ENCODE peak calls at places on chromosomes 12 and 14, in four cellular contexts. R, A, O and Y are unnamed samples.

GRCh38 chr12:101863971-101864370 is 13.4 kb upstream of the DRAM1 start:
- DNase-seq in R (no peak), A (no peak), O (no peak), Y (no peak)

GRCh38 chr12:55820679-55821078 is 2.8 kb downstream of the ORMDL2 start:
- DNase-seq in R (no peak), A (no peak), O (no peak), Y (no peak)

GRCh38 chr14:54567634-54568561 is 970 bp downstream of the SAMD4A start:
- DNase-seq in R (peak), A (peak), O (peak), Y (peak)

GRCh38 chr12:121673013-121673441 is 3.6 kb upstream of the MORN3 start:
- DNase-seq in R (no peak), A (no peak), O (peak), Y (peak)

GRCh38 chr12:45212064-45212463 is 3.8 kb upstream of the ANO6 start:
- DNase-seq in R (no peak), A (no peak), O (no peak), Y (no peak)

GRCh38 chr14:23622990-23623389 is 13.2 kb upstream of the DHRS2 start:
- DNase-seq in R (no peak), A (no peak), O (no peak), Y (no peak)

GRCh38 chr12:91778938-91779400 is 366.7 kb downstream of the BTG1 start:
- DNase-seq in R (no peak), A (no peak), O (peak), Y (peak)

GRCh38 chr12:88181881-88182280 is 39.8 kb downstream of the TMTC3 start:
- DNase-seq in R (no peak), A (no peak), O (no peak), Y (no peak)

GRCh38 chr12:62986844-62987243 is 51.9 kb upstream of the PPM1H start:
- DNase-seq in R (no peak), A (no peak), O (no peak), Y (no peak)

GRCh38 chr14:81176224-81176623 is 44.5 kb downstream of the GTF2A1 start:
- DNase-seq in R (peak), A (no peak), O (no peak), Y (no peak)

GRCh38 chr14:57617510-57617909 is 123.9 kb upstream of the CCDC198 start:
- DNase-seq in R (no peak), A (no peak), O (no peak), Y (no peak)

GRCh38 chr12:128976120-128976519 is 122.8 kb downstream of the GLT1D1 start:
- DNase-seq in R (no peak), A (no peak), O (peak), Y (no peak)

GRCh38 chr14:49303952-49304516 is 282.1 kb downstream of the RPS29 start:
- DNase-seq in R (no peak), A (no peak), O (peak), Y (no peak)

GRCh38 chr14:96829791-96830190 is 32.6 kb downstream of the VRK1 start:
- DNase-seq in R (no peak), A (no peak), O (no peak), Y (no peak)

GRCh38 chr12:41151789-41152188 is 36.3 kb upstream of the PDZRN4 start:
- DNase-seq in R (no peak), A (no peak), O (no peak), Y (no peak)

GRCh38 chr12:93453633-93454032 is 11.9 kb upstream of the UBE2N start:
- DNase-seq in R (no peak), A (no peak), O (no peak), Y (no peak)

GRCh38 chr12:27331299-27331926 is 1.2 kb upstream of the BMAL2 start:
- DNase-seq in R (no peak), A (no peak), O (no peak), Y (peak)

GRCh38 chr14:52873096-52873495 is 77.8 kb downstream of the FERMT2 start:
- DNase-seq in R (no peak), A (no peak), O (no peak), Y (no peak)

GRCh38 chr12:120181991-120182631 is 12.4 kb downstream of the GCN1 start:
- DNase-seq in R (no peak), A (no peak), O (no peak), Y (no peak)

GRCh38 chr12:96310067-96310466 is 90.2 kb downstream of the CDK17 start:
- DNase-seq in R (no peak), A (no peak), O (no peak), Y (no peak)

GRCh38 chr14:56795284-56795622 is 15.0 kb downstream of the OTX2 start:
- DNase-seq in R (no peak), A (no peak), O (no peak), Y (peak)

GRCh38 chr14:50821471-50822464 is 9.2 kb downstream of the NIN start:
- DNase-seq in R (no peak), A (no peak), O (peak), Y (no peak)

GRCh38 chr12:80701388-80701787 is 6.0 kb upstream of the MYF6 start:
- DNase-seq in R (no peak), A (no peak), O (no peak), Y (no peak)

GRCh38 chr12:52199294-52199920 is 7.6 kb upstream of the KRT80 start:
- DNase-seq in R (no peak), A (no peak), O (no peak), Y (no peak)

GRCh38 chr14:99389171-99389826 is 91.4 kb downstream of the SETD3 start:
- DNase-seq in R (no peak), A (no peak), O (peak), Y (peak)

GRCh38 chr12:13116971-13117370 is 13.5 kb upstream of the GSG1 start:
- DNase-seq in R (no peak), A (no peak), O (no peak), Y (no peak)

GRCh38 chr12:108854055-108854452 is 3.3 kb downstream of the SSH1 start:
- DNase-seq in R (no peak), A (peak), O (no peak), Y (no peak)

GRCh38 chr14:23559010-23559920 is 3.2 kb downstream of the THTPA start:
- DNase-seq in R (no peak), A (no peak), O (peak), Y (peak)

GRCh38 chr12:2294651-2295475 is 242.1 kb downstream of the CACNA1C start:
- DNase-seq in R (peak), A (peak), O (no peak), Y (no peak)

GRCh38 chr12:112294793-112295192 is 87.4 kb downstream of the HECTD4 start:
- DNase-seq in R (no peak), A (no peak), O (no peak), Y (no peak)

GRCh38 chr12:128639089-128639488 is 184.7 kb downstream of the SLC15A4 start:
- DNase-seq in R (no peak), A (no peak), O (no peak), Y (no peak)

GRCh38 chr12:110253176-110253575 is 27.9 kb upstream of the ATP2A2 start:
- DNase-seq in R (peak), A (no peak), O (no peak), Y (no peak)

GRCh38 chr12:26831959-26832816 is 806 bp downstream of the ITPR2 start:
- DNase-seq in R (peak), A (peak), O (peak), Y (peak)

GRCh38 chr12:67515679-67516363 is 132.7 kb upstream of the DYRK2 start:
- DNase-seq in R (no peak), A (no peak), O (peak), Y (no peak)

GRCh38 chr14:20681348-20682126 is 2.8 kb upstream of the RNASE4 start:
- DNase-seq in R (peak), A (peak), O (peak), Y (peak)
- TF ChIP-seq CTCF in R (no peak), A (no peak), O (no peak), Y (no peak)

DNA sequence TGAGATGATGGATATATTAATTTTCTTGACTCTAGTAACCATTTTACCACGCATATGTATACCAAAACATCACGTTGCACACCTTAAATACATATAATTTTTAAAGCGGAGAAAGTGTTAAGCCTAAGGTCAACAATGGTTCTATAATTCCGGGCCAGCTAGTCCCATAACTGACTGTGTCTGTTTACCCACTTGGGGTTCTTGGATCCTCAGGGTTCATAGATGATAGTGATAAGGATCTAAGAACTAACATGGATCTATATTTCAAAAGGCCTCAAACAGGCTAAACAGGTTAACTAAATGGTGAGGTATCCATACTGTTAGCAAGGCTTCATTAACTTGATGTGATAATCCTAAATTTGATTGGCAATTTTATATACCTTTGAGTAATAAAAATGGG is 9.8 kb downstream of the SLC38A1 start:
- DNase-seq in R (no peak), A (no peak), O (no peak), Y (no peak)
- TF ChIP-seq CTCF in R (no peak), A (no peak), O (no peak), Y (no peak)

DNA sequence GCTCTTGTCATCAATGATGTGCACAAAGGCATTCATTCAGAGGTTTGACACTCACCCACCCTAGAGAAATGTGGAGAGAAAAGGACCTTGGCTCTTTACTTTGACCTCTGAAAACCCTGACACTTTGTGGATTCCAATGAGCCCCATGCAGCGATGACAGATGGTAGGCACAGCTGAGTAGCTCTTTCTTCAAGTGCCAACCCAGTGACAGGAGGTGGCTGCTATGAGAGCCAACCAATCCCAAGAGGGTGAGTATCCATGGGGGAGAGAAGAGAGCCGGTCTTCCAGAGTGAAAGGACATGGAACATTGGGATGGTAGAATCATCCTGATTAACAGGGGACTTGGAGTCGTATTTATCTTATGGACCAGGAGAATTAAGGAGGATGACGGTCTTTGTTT is 17.8 kb downstream of the SLC8A3 start:
- DNase-seq in R (no peak), A (no peak), O (no peak), Y (no peak)
- TF ChIP-seq CTCF in R (no peak), A (no peak), O (no peak), Y (no peak)

GRCh38 chr14:21924479-21924878 is 250.9 kb upstream of the OR4E1 start:
- DNase-seq in R (no peak), A (no peak), O (no peak), Y (no peak)
- TF ChIP-seq CTCF in R (no peak), A (no peak), O (no peak), Y (no peak)

DNA sequence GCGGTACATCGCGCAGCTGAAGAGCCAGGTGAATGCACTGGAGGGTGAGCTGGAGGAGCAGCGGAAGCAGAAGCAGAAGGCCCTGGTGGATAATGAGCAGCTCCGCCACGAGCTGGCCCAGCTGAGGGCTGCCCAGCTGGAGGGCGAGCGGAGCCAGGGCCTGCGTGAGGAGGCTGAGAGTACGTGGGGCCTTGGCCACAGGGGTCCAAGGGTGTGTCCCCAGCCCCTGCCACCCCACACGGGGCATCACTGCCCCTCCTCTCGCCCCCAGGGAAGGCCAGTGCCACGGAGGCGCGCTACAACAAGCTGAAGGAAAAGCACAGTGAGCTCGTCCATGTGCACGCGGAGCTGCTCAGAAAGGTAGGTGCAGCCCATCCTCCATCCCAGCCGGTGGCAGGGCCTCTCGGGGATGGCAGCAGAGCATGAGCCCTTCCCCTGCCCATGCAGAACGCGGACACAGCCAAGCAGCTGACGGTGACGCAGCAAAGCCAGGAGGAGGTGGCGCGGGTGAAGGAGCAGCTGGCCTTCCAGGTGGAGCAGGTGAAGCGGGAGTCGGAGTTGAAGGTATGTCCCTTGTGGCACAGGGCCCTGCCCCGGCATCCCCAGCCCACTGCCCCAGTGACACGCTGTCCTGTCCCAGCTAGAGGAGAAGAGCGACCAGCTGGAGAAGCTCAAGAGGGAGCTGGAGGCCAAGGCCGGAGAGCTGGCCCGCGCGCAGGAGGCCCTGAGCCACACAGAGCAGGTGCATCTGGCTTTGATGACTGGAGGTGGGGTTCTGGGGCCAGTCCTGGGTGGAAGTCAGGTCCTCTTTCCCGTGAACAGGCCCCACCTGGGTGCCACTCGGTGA is 21.0 kb downstream of the HIP1R start:
- DNase-seq in R (no peak), A (no peak), O (no peak), Y (no peak)
- TF ChIP-seq CTCF in R (no peak), A (no peak), O (no peak), Y (no peak)

GRCh38 chr14:43647302-43647701 is 859.8 kb downstream of the FSCB start:
- DNase-seq in R (no peak), A (no peak), O (no peak), Y (no peak)
- TF ChIP-seq CTCF in R (no peak), A (no peak), O (no peak), Y (peak)

DNA sequence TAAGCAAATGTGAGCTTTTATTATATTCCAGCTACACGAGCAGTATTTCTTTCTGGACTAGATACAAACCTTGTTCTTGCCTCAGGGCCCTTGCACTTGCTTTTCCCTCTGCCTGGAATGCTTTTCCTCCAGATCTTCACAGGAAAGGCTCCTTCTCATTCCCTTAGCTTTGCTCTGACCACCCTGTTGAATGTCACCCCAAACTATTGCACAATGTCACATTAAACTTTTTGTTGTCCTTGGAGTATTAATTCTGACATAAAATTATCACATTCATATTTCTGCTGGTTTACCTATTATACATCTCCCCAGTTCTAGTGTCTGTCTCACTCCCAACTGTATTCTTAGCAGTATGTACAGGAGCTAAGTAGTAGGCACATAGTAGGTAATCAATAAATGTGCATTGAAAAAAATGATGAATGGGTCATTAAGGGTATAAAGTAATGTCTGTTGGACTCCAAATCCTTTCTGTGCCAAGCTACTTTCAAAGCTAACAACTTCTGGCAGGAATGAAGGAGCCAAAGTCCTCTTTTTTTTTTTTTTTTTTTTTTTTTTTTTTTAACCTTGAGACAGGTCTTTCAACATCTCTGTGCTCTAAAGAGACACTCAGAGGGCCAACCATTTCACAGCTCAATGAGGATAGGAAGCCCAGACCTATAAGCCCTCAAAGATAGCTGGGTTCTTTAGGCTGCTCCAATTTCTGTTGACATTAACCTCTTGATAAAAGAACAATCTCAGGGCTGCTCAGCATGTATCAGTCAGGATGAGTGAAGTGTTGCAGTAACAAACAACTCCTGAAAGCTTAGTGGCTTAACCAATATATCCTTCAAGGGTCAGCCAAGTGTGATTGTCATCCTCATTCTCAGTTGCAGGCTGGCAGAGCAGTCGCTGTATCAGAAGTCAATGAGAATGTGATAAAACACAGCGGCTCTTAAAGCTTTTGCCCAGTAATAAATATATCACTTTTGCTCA is 424.4 kb upstream of the TBX3 start:
- DNase-seq in R (no peak), A (no peak), O (no peak), Y (no peak)
- TF ChIP-seq CTCF in R (no peak), A (no peak), O (no peak), Y (no peak)

GRCh38 chr14:31937730-31938346 is 139.3 kb upstream of the ARHGAP5 start:
- DNase-seq in R (no peak), A (no peak), O (peak), Y (peak)

GRCh38 chr14:31933716-31934115 is 143.4 kb upstream of the ARHGAP5 start:
- DNase-seq in R (no peak), A (no peak), O (no peak), Y (no peak)

GRCh38 chr14:31934767-31935266 is 142.3 kb upstream of the ARHGAP5 start:
- DNase-seq in R (no peak), A (no peak), O (peak), Y (no peak)

GRCh38 chr14:31936100-31936499 is 141.0 kb upstream of the ARHGAP5 start:
- DNase-seq in R (no peak), A (no peak), O (peak), Y (no peak)

GRCh38 chr14:31935406-31935805 is 141.7 kb upstream of the ARHGAP5 start:
- DNase-seq in R (no peak), A (no peak), O (no peak), Y (no peak)
- TF ChIP-seq CTCF in R (no peak), A (no peak), O (no peak), Y (no peak)

GRCh38 chr14:89252887-89253532 is 164.0 kb downstream of the FOXN3 start:
- DNase-seq in R (no peak), A (no peak), O (no peak), Y (no peak)
- TF ChIP-seq CTCF in R (no peak), A (no peak), O (no peak), Y (no peak)